ENCODE peak calls at places on chromosomes 7 and 10, in six cellular contexts. M is HCT116, Z is WTC11, Y is HepG2, A is GM12878, S is K562. Q is an unnamed sample.

GRCh38 chr7:79227035-79227434 is 226.4 kb downstream of the MAGI2 start:
- DNase-seq in M (no peak), Z (no peak), Y (no peak), A (no peak), S (no peak), Q (no peak)

GRCh38 chr10:100670828-100671479 is 74.4 kb upstream of the PAX2 start:
- DNase-seq in M (no peak), Z (peak; percentile 77), Y (no peak), A (no peak), S (peak; percentile 78), Q (peak; percentile 89)

GRCh38 chr7:140672382-140673062 is at the start of gene ADCK2:
- DNase-seq in M (no peak), Z (peak; percentile 69), Y (no peak), A (no peak), S (peak; percentile 99), Q (peak; percentile 96)

GRCh38 chr7:157006205-157006747 is 4.2 kb downstream of the MNX1 start:
- DNase-seq in M (no peak), Z (peak; percentile 60), Y (no peak), A (no peak), S (no peak), Q (no peak)

GRCh38 chr10:48935141-48935540 is 4.5 kb downstream of the LRRC18 start:
- DNase-seq in M (no peak), Z (no peak), Y (no peak), A (no peak), S (no peak), Q (no peak)

GRCh38 chr10:55091691-55092328 is 290.8 kb upstream of the PCDH15 start:
- DNase-seq in M (no peak), Z (no peak), Y (no peak), A (no peak), S (no peak), Q (peak; percentile 2)

GRCh38 chr7:136687693-136688322 is 180.6 kb upstream of the CHRM2 start:
- DNase-seq in M (no peak), Z (no peak), Y (peak; percentile 7), A (no peak), S (peak; percentile 47), Q (peak; percentile 27)

GRCh38 chr7:46764100-46764941 is 817.6 kb downstream of the TNS3 start:
- DNase-seq in M (peak; percentile 95), Z (no peak), Y (no peak), A (peak; percentile 5), S (no peak), Q (no peak)

GRCh38 chr10:97356318-97356914 is 21.9 kb upstream of the FRAT2 start:
- DNase-seq in M (no peak), Z (no peak), Y (no peak), A (no peak), S (no peak), Q (no peak)

GRCh38 chr7:131600578-131600977 is 44.1 kb upstream of the PODXL start:
- DNase-seq in M (no peak), Z (no peak), Y (peak; percentile 12), A (no peak), S (no peak), Q (no peak)

GRCh38 chr7:48096273-48096672 is 7.2 kb downstream of the UPP1 start:
- DNase-seq in M (no peak), Z (no peak), Y (no peak), A (no peak), S (no peak), Q (no peak)

GRCh38 chr7:151399906-151400305 is 9.9 kb downstream of the WDR86 start:
- DNase-seq in M (no peak), Z (no peak), Y (no peak), A (no peak), S (no peak), Q (no peak)

GRCh38 chr7:142477079-142477651 is 219.3 kb upstream of the PRSS58 start:
- DNase-seq in M (no peak), Z (no peak), Y (no peak), A (no peak), S (no peak), Q (no peak)

GRCh38 chr7:142636751-142637150 is 112.5 kb upstream of the PRSS1 start:
- DNase-seq in M (no peak), Z (no peak), Y (no peak), A (no peak), S (no peak), Q (no peak)

GRCh38 chr7:103989785-103990775 is 622 bp upstream of the RELN start:
- DNase-seq in M (no peak), Z (peak; percentile 51), Y (peak; percentile 59), A (no peak), S (peak; percentile 71), Q (peak; percentile 36)

GRCh38 chr7:4472739-4473138 is 209.4 kb upstream of the FOXK1 start:
- DNase-seq in M (no peak), Z (peak; percentile 48), Y (no peak), A (no peak), S (no peak), Q (no peak)

GRCh38 chr7:148456351-148456750 is 134.2 kb upstream of the C7orf33 start:
- DNase-seq in M (no peak), Z (no peak), Y (no peak), A (no peak), S (no peak), Q (no peak)

GRCh38 chr7:1497293-1497927 is 6.8 kb downstream of the INTS1 start:
- DNase-seq in M (no peak), Z (no peak), Y (no peak), A (no peak), S (no peak), Q (no peak)

DNA sequence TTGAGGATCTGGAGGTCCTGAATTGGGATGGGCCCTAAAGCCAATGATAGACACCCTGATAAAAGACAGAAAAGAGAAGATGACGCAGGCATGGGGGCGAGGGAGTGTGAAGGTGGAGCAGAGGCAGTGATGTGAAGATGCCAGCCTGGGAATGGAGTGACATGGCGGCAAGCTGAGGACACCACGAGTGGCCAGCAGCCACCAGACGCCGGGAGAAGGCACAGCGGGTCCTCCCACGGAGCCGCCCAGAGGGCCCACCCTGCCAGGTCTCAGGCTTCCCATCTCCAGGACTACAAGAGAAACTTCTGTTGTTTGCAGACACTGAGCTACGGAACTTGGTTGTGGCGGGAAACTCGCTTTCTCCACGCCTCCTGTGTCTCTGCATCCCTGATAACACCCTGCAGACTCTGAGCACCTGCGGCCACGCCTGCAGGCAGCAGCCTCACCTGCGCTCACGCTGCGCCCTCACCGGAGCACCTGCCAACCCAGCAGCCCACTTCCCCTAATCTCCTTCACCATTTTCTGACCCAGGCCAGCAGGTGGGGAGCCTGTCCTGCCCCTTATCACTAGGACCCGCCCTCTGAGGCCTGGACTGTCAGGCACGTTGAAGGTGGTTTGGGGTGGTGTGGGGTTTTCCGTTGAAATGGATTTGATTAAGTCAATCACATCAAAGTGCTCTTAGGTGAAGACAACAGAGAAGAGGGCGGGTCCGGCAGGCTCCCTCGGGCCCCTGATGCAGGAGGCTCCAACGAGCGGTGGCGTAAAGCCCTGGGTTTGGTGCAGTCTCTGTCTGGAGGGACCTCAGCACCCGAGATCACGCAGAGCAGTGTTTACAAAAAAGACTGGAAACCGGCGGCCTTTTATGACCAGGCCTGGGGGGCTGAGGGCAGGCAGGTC is 45.2 kb downstream of the DPYSL4 start:
- DNase-seq in M (no peak), Z (no peak), Y (no peak), A (no peak), S (no peak), Q (no peak)
- TF ChIP-seq SP1 in M (no peak), Z (no peak), Y (no peak), A (no peak), S (no peak), Q (no peak)

GRCh38 chr10:70191161-70191770 is 21.0 kb upstream of the SAR1A start:
- DNase-seq in M (no peak), Z (no peak), Y (no peak), A (no peak), S (no peak), Q (no peak)

GRCh38 chr10:70192325-70192966 is 22.1 kb upstream of the SAR1A start:
- DNase-seq in M (no peak), Z (no peak), Y (peak; percentile 17), A (no peak), S (no peak), Q (no peak)

GRCh38 chr10:70190581-70190980 is 20.3 kb upstream of the SAR1A start:
- DNase-seq in M (no peak), Z (no peak), Y (no peak), A (no peak), S (no peak), Q (no peak)

GRCh38 chr10:70191906-70192305 is 21.6 kb upstream of the SAR1A start:
- DNase-seq in M (no peak), Z (no peak), Y (no peak), A (no peak), S (no peak), Q (no peak)

DNA sequence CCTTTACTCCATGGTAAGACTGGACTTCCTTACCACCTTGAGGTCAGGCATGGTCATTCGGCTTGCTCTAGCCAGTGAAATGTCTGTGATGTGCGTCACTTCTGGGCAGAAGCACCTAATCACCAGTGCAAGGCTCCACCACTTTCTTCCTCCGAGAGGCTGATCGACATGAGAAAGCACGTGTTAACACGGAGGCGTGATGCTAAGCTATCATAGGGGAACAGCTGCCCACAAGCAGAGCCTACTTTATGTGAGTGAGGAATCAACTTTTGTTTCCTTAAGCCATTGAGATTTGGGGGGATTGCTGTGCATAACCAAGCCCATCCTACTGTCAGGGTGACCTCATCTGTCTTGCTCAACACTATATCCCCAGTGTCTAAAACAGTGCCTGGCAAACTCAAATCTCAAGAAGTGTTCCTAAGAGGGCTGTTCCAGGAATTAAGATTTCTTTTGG is 23.1 kb upstream of the SAR1A start:
- DNase-seq in M (no peak), Z (no peak), Y (no peak), A (no peak), S (no peak), Q (no peak)
- TF ChIP-seq SP1 in M (no peak), Z (no peak), Y (no peak), A (no peak), S (no peak), Q (no peak)

DNA sequence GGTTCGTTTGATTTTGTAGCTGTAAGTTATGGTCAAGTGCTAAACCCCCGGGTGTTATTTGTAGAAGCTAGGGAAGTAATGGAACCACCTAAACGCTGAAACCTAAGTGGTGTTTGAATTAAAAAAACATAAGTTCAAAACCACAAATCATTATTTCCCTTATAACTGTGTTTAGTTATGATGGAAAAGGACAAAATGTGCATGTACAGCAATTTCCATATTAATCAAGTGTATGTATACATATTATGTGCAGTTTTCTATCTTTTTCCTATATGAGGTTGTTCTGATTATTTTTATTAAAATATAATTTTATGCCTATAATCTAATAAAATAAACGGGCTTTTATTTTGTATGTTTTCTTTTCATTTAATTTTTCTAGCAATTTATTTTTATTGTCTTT is 45.9 kb downstream of the IL6 start:
- DNase-seq in M (no peak), Z (no peak), Y (no peak), A (no peak), S (no peak), Q (no peak)
- TF ChIP-seq SP1 in M (no peak), Z (no peak), Y (no peak), A (no peak), S (no peak), Q (no peak)

GRCh38 chr10:79483299-79483698 is 29.0 kb upstream of the EIF5AL1 start:
- DNase-seq in M (no peak), Z (no peak), Y (no peak), A (no peak), S (no peak), Q (no peak)
- TF ChIP-seq SP1 in M (no peak), Z (no peak), Y (no peak), A (no peak), S (no peak), Q (no peak)

DNA sequence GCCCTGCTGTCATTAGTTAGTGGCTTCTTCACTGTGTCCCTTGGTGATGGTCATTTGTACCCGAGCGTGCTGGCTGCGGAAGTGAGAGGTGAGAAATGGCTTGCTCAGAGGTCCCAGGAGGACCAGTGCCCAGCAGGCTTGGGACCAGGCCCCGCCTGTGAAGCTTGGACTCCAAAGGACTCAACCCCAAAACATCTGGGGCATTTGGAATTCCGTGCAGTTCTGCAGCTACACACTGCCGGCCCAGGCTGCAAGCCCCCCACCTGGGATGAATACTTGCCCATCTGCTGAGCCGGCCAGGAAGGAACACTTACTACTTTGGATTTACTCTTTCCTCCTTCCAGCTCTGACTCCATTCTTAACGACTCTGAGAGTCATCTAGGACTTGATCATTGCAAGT is 18.0 kb downstream of the ECHDC3 start:
- DNase-seq in M (no peak), Z (no peak), Y (no peak), A (no peak), S (no peak), Q (no peak)
- TF ChIP-seq SP1 in M (no peak), Z (no peak), Y (no peak), A (no peak), S (no peak), Q (no peak)

Q was measured in HEK293T.